ENCODE peak calls at places on chromosomes 1 and 21, in eight cellular contexts. One of them, this sample, is unnamed.

GRCh38 chr1:43587594-43587993 is 56.9 kb downstream of the PTPRF start:
- DNase-seq in GM20000: no peak
- DNase-seq in uterus: no peak
- DNase-seq in upper lobe of right lung: no peak
- DNase-seq in psoas muscle: no peak
- DNase-seq in epithelial cell of proximal tubule: no peak
- DNase-seq in testis: no peak
- DNase-seq in cardiac muscle cell: peak; percentile 21
- DNase-seq in this sample: peak; percentile 59

GRCh38 chr21:30962013-30962412 is 76.3 kb downstream of the KRTAP19-8 start:
- DNase-seq in GM20000: no peak
- DNase-seq in epithelial cell of proximal tubule: no peak
- DNase-seq in uterus: no peak
- DNase-seq in cardiac muscle cell: no peak
- DNase-seq in testis: no peak
- DNase-seq in upper lobe of right lung: no peak
- DNase-seq in psoas muscle: no peak
- DNase-seq in this sample: peak; percentile 5

GRCh38 chr1:89657886-89658285 is 25.0 kb downstream of the LRRC8C start:
- DNase-seq in testis: no peak
- DNase-seq in cardiac muscle cell: no peak
- DNase-seq in upper lobe of right lung: no peak
- DNase-seq in uterus: no peak
- DNase-seq in epithelial cell of proximal tubule: no peak
- DNase-seq in psoas muscle: no peak
- DNase-seq in GM20000: peak; percentile 24
- DNase-seq in this sample: no peak

GRCh38 chr1:103529746-103530145 is 4.2 kb downstream of the RNPC3 start:
- DNase-seq in psoas muscle: peak; percentile 66
- DNase-seq in testis: no peak
- DNase-seq in upper lobe of right lung: no peak
- DNase-seq in epithelial cell of proximal tubule: no peak
- DNase-seq in uterus: no peak
- DNase-seq in cardiac muscle cell: no peak
- DNase-seq in GM20000: no peak
- DNase-seq in this sample: peak; percentile 70

GRCh38 chr1:41412748-41413147 is 51.5 kb downstream of the FOXO6 start:
- DNase-seq in psoas muscle: no peak
- DNase-seq in GM20000: no peak
- DNase-seq in testis: no peak
- DNase-seq in cardiac muscle cell: no peak
- DNase-seq in uterus: no peak
- DNase-seq in upper lobe of right lung: no peak
- DNase-seq in epithelial cell of proximal tubule: no peak
- DNase-seq in this sample: no peak

GRCh38 chr1:183881387-183882084 is 76.6 kb downstream of the RGL1 start:
- DNase-seq in upper lobe of right lung: peak; percentile 75
- DNase-seq in epithelial cell of proximal tubule: no peak
- DNase-seq in cardiac muscle cell: peak; percentile 96
- DNase-seq in GM20000: no peak
- DNase-seq in uterus: peak; percentile 36
- DNase-seq in testis: peak; percentile 81
- DNase-seq in psoas muscle: peak; percentile 56
- DNase-seq in this sample: peak; percentile 83

GRCh38 chr21:16418211-16418610 is 688.4 kb downstream of the USP25 start:
- DNase-seq in upper lobe of right lung: no peak
- DNase-seq in cardiac muscle cell: peak; percentile 61
- DNase-seq in uterus: no peak
- DNase-seq in epithelial cell of proximal tubule: no peak
- DNase-seq in psoas muscle: no peak
- DNase-seq in GM20000: no peak
- DNase-seq in testis: no peak
- DNase-seq in this sample: no peak

GRCh38 chr1:18447509-18448220 is 33.1 kb upstream of the KLHDC7A start:
- DNase-seq in psoas muscle: no peak
- DNase-seq in epithelial cell of proximal tubule: no peak
- DNase-seq in testis: no peak
- DNase-seq in GM20000: no peak
- DNase-seq in uterus: no peak
- DNase-seq in cardiac muscle cell: no peak
- DNase-seq in upper lobe of right lung: no peak
- DNase-seq in this sample: no peak

GRCh38 chr21:44487831-44488230 is 32.5 kb downstream of the LRRC3 start:
- DNase-seq in epithelial cell of proximal tubule: no peak
- DNase-seq in upper lobe of right lung: no peak
- DNase-seq in cardiac muscle cell: no peak
- DNase-seq in GM20000: peak; percentile 62
- DNase-seq in testis: peak; percentile 48
- DNase-seq in psoas muscle: no peak
- DNase-seq in uterus: no peak
- DNase-seq in this sample: peak; percentile 24

GRCh38 chr1:164561007-164561406 is 2.0 kb downstream of the PBX1 start:
- DNase-seq in upper lobe of right lung: no peak
- DNase-seq in uterus: no peak
- DNase-seq in epithelial cell of proximal tubule: peak; percentile 36
- DNase-seq in testis: no peak
- DNase-seq in GM20000: no peak
- DNase-seq in cardiac muscle cell: no peak
- DNase-seq in psoas muscle: no peak
- DNase-seq in this sample: peak; percentile 51

GRCh38 chr21:44529011-44529421 is 11.0 kb downstream of the KRTAP10-1 start:
- DNase-seq in cardiac muscle cell: no peak
- DNase-seq in uterus: peak; percentile 1
- DNase-seq in testis: no peak
- DNase-seq in GM20000: no peak
- DNase-seq in psoas muscle: peak; percentile 53
- DNase-seq in upper lobe of right lung: no peak
- DNase-seq in epithelial cell of proximal tubule: no peak
- DNase-seq in this sample: no peak

GRCh38 chr1:71351438-71351837 is 270.6 kb upstream of the ZRANB2 start:
- DNase-seq in uterus: no peak
- DNase-seq in GM20000: no peak
- DNase-seq in cardiac muscle cell: peak; percentile 92
- DNase-seq in upper lobe of right lung: no peak
- DNase-seq in testis: no peak
- DNase-seq in psoas muscle: no peak
- DNase-seq in epithelial cell of proximal tubule: no peak
- DNase-seq in this sample: peak; percentile 69

GRCh38 chr1:228064296-228064695 is 18.2 kb upstream of the ARF1 start:
- DNase-seq in upper lobe of right lung: peak; percentile 57
- DNase-seq in cardiac muscle cell: no peak
- DNase-seq in psoas muscle: peak; percentile 26
- DNase-seq in testis: no peak
- DNase-seq in epithelial cell of proximal tubule: no peak
- DNase-seq in uterus: no peak
- DNase-seq in GM20000: no peak
- DNase-seq in this sample: no peak

GRCh38 chr21:33647560-33647959 is 5.3 kb downstream of the ITSN1 start:
- DNase-seq in psoas muscle: no peak
- DNase-seq in upper lobe of right lung: no peak
- DNase-seq in GM20000: no peak
- DNase-seq in epithelial cell of proximal tubule: no peak
- DNase-seq in cardiac muscle cell: no peak
- DNase-seq in uterus: no peak
- DNase-seq in testis: no peak
- DNase-seq in this sample: no peak

GRCh38 chr1:145960468-145961108 is 2.8 kb upstream of the LIX1L start:
- DNase-seq in cardiac muscle cell: peak; percentile 80
- DNase-seq in uterus: peak; percentile 88
- DNase-seq in GM20000: peak; percentile 62
- DNase-seq in upper lobe of right lung: peak; percentile 88
- DNase-seq in testis: peak; percentile 70
- DNase-seq in psoas muscle: peak; percentile 93
- DNase-seq in epithelial cell of proximal tubule: no peak
- DNase-seq in this sample: no peak

GRCh38 chr1:184753608-184754478 is 815 bp downstream of the EDEM3 start:
- DNase-seq in uterus: no peak
- DNase-seq in cardiac muscle cell: peak; percentile 44
- DNase-seq in testis: peak; percentile 48
- DNase-seq in upper lobe of right lung: peak; percentile 81
- DNase-seq in GM20000: no peak
- DNase-seq in psoas muscle: peak; percentile 76
- DNase-seq in epithelial cell of proximal tubule: peak; percentile 18
- DNase-seq in this sample: peak; percentile 18

GRCh38 chr1:35810096-35810860 is 2.5 kb downstream of the AGO4 start:
- DNase-seq in uterus: no peak
- DNase-seq in GM20000: no peak
- DNase-seq in upper lobe of right lung: no peak
- DNase-seq in epithelial cell of proximal tubule: peak; percentile 25
- DNase-seq in testis: no peak
- DNase-seq in cardiac muscle cell: peak; percentile 9
- DNase-seq in psoas muscle: no peak
- DNase-seq in this sample: peak; percentile 37

DNA sequence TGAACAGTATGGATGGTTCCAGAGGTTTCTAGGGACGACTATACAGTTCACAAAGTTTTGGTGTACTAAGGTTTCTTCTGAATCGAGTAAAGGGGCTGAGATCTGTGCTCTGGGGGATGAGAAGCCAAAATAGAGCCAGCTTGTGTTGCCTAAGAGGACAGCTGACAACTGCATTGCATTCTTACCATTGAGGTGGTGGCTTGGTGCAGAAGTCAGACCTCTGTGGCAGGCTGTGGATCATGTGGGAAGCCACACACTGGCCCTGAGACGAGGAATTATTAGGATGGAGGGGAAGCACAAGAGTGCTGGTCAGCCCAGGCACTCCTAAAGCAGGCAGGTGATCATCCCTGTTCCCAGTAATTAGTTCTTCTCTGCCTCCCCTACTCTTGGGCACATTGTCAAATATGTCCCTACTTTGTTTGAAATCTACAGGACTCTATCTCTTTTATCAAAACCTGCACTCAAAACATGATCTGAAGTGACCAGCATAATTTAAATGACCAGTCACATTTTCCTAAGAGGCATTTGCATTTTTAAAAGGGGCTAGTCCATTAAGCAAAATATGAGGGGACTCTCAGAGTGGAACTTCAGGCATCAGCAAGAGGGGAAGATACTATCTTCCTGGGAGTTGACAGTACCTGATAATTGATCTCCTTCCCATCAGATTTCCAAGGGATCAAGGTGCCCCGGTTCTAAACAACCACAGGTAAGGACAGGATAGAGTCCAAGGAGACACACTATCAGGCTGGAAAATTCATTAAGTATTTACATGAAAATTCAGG is at the start of gene FCRLB:
- DNase-seq in psoas muscle: no peak
- DNase-seq in cardiac muscle cell: no peak
- DNase-seq in upper lobe of right lung: no peak
- DNase-seq in uterus: no peak
- DNase-seq in GM20000: no peak
- DNase-seq in testis: no peak
- DNase-seq in epithelial cell of proximal tubule: no peak
- DNase-seq in this sample: no peak
- TF ChIP-seq CTCF in psoas muscle: no peak
- TF ChIP-seq CTCF in cardiac muscle cell: no peak
- TF ChIP-seq CTCF in upper lobe of right lung: no peak
- TF ChIP-seq CTCF in uterus: no peak
- TF ChIP-seq CTCF in GM20000: no peak
- TF ChIP-seq CTCF in testis: no peak
- TF ChIP-seq CTCF in epithelial cell of proximal tubule: no peak
- TF ChIP-seq CTCF in this sample: no peak

GRCh38 chr1:234692961-234693360 is 83.0 kb upstream of the IRF2BP2 start:
- DNase-seq in GM20000: no peak
- DNase-seq in cardiac muscle cell: no peak
- DNase-seq in upper lobe of right lung: no peak
- DNase-seq in testis: no peak
- DNase-seq in psoas muscle: no peak
- DNase-seq in epithelial cell of proximal tubule: no peak
- DNase-seq in uterus: no peak
- DNase-seq in this sample: no peak
- TF ChIP-seq CTCF in GM20000: no peak
- TF ChIP-seq CTCF in cardiac muscle cell: no peak
- TF ChIP-seq CTCF in upper lobe of right lung: no peak
- TF ChIP-seq CTCF in testis: no peak
- TF ChIP-seq CTCF in psoas muscle: no peak
- TF ChIP-seq CTCF in epithelial cell of proximal tubule: no peak
- TF ChIP-seq CTCF in uterus: no peak
- TF ChIP-seq CTCF in this sample: no peak

GRCh38 chr1:155050560-155051341 is at the start of gene ADAM15:
- DNase-seq in epithelial cell of proximal tubule: no peak
- DNase-seq in GM20000: peak; percentile 100
- DNase-seq in uterus: peak; percentile 84
- DNase-seq in upper lobe of right lung: peak; percentile 95
- DNase-seq in testis: peak; percentile 88
- DNase-seq in cardiac muscle cell: peak; percentile 70
- DNase-seq in psoas muscle: peak; percentile 93
- DNase-seq in this sample: peak; percentile 84

GRCh38 chr1:155051342-155051776 is 243 bp downstream of the ADAM15 start:
- DNase-seq in uterus: no peak
- DNase-seq in testis: no peak
- DNase-seq in psoas muscle: no peak
- DNase-seq in GM20000: no peak
- DNase-seq in epithelial cell of proximal tubule: no peak
- DNase-seq in cardiac muscle cell: no peak
- DNase-seq in upper lobe of right lung: no peak
- DNase-seq in this sample: peak; percentile 26

GRCh38 chr1:155051777-155052398 is 772 bp downstream of the ADAM15 start:
- DNase-seq in uterus: peak; percentile 67
- DNase-seq in GM20000: peak; percentile 57
- DNase-seq in upper lobe of right lung: peak; percentile 83
- DNase-seq in psoas muscle: peak; percentile 82
- DNase-seq in testis: no peak
- DNase-seq in cardiac muscle cell: no peak
- DNase-seq in epithelial cell of proximal tubule: no peak
- DNase-seq in this sample: peak; percentile 57

GRCh38 chr1:155049651-155050559 is 1.2 kb upstream of the ADAM15 start:
- DNase-seq in GM20000: no peak
- DNase-seq in cardiac muscle cell: peak; percentile 40
- DNase-seq in uterus: no peak
- DNase-seq in upper lobe of right lung: no peak
- DNase-seq in psoas muscle: no peak
- DNase-seq in epithelial cell of proximal tubule: no peak
- DNase-seq in testis: no peak
- DNase-seq in this sample: peak; percentile 47

GRCh38 chr1:155048449-155049334 is 2.4 kb upstream of the ADAM15 start:
- DNase-seq in cardiac muscle cell: no peak
- DNase-seq in epithelial cell of proximal tubule: no peak
- DNase-seq in GM20000: no peak
- DNase-seq in testis: no peak
- DNase-seq in psoas muscle: no peak
- DNase-seq in upper lobe of right lung: no peak
- DNase-seq in uterus: no peak
- DNase-seq in this sample: no peak
- TF ChIP-seq CTCF in cardiac muscle cell: no peak
- TF ChIP-seq CTCF in epithelial cell of proximal tubule: no peak
- TF ChIP-seq CTCF in GM20000: no peak
- TF ChIP-seq CTCF in testis: no peak
- TF ChIP-seq CTCF in psoas muscle: no peak
- TF ChIP-seq CTCF in upper lobe of right lung: no peak
- TF ChIP-seq CTCF in uterus: no peak
- TF ChIP-seq CTCF in this sample: no peak

DNA sequence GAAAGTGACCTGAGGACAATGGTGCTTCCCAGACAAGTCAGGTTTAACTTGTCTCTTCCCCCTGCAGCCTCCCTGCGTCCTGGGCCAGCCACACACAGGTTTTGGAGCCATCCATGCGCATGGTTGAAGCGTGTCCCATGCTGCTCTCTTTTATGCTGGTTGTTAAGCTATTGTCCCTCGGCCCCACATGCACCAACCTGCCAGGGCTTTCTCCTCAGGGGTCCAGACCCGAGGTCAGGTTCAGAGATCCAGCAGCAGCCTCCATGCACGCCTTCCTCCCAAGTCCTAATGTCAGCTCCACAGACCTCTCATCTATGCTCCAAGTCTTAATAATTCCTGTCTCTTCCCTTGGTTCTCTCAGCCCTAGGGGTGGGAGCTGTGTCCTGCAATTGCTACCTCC is 1.6 kb downstream of the ABCA4 start:
- DNase-seq in psoas muscle: no peak
- DNase-seq in upper lobe of right lung: no peak
- DNase-seq in cardiac muscle cell: no peak
- DNase-seq in testis: no peak
- DNase-seq in GM20000: no peak
- DNase-seq in epithelial cell of proximal tubule: no peak
- DNase-seq in uterus: no peak
- DNase-seq in this sample: no peak
- TF ChIP-seq CTCF in psoas muscle: no peak
- TF ChIP-seq CTCF in upper lobe of right lung: no peak
- TF ChIP-seq CTCF in cardiac muscle cell: no peak
- TF ChIP-seq CTCF in testis: no peak
- TF ChIP-seq CTCF in GM20000: no peak
- TF ChIP-seq CTCF in epithelial cell of proximal tubule: no peak
- TF ChIP-seq CTCF in uterus: no peak
- TF ChIP-seq CTCF in this sample: no peak

This sample was measured in MCF 10A.